ENCODE peak calls at places on chromosomes 16 and 17, in eight cellular contexts. W, E, Z, S, Y, K, I and R are unnamed samples. For H3K4me1, the result is how much of the 10 kb centered on the place peaks cover.

GRCh38 chr16:56506941-56507340 is 12.9 kb downstream of the BBS2 start:
- DNase-seq in W (no peak), E (no peak), Z (peak), S (no peak), Y (no peak), K (peak), I (peak), R (no peak)

GRCh38 chr16:67969286-67970039 is 1.0 kb upstream of the SLC12A4 start:
- DNase-seq in W (no peak), E (no peak), Z (no peak), S (no peak), Y (peak), K (no peak), I (no peak), R (no peak)

GRCh38 chr16:11205754-11206459 is 50.1 kb downstream of the SOCS1 start:
- DNase-seq in W (no peak), E (peak), Z (peak), S (no peak), Y (no peak), K (no peak), I (peak), R (no peak)

GRCh38 chr16:24776486-24777220 is 47.2 kb downstream of the TNRC6A start:
- DNase-seq in W (peak), E (no peak), Z (peak), S (no peak), Y (no peak), K (no peak), I (peak), R (no peak)

GRCh38 chr17:32461853-32462617 is 17.7 kb downstream of the PSMD11 start:
- DNase-seq in W (peak), E (peak), Z (peak), S (peak), Y (no peak), K (peak), I (peak), R (no peak)

GRCh38 chr16:87185983-87186382 is 131.2 kb downstream of the C16orf95 start:
- DNase-seq in W (no peak), E (no peak), Z (no peak), S (no peak), Y (no peak), K (no peak), I (no peak), R (no peak)

GRCh38 chr17:27333410-27333980 is 39.6 kb downstream of the WSB1 start:
- DNase-seq in W (no peak), E (no peak), Z (no peak), S (no peak), Y (no peak), K (no peak), I (no peak), R (no peak)

GRCh38 chr17:82751171-82751570 is 694 bp upstream of the TBCD start:
- DNase-seq in W (no peak), E (peak), Z (no peak), S (no peak), Y (peak), K (no peak), I (no peak), R (no peak)

GRCh38 chr16:47965439-47965838 is 190.4 kb downstream of the ABCC12 start:
- DNase-seq in W (no peak), E (no peak), Z (no peak), S (no peak), Y (no peak), K (no peak), I (no peak), R (no peak)

GRCh38 chr16:63188076-63188771 is 1152.0 kb upstream of the CDH8 start:
- DNase-seq in W (no peak), E (no peak), Z (no peak), S (no peak), Y (no peak), K (no peak), I (no peak), R (no peak)

GRCh38 chr16:79362312-79362970 is 238.1 kb downstream of the MAF start:
- DNase-seq in W (no peak), E (no peak), Z (no peak), S (no peak), Y (no peak), K (no peak), I (no peak), R (no peak)

GRCh38 chr17:47176438-47176837 is 12.7 kb downstream of the CDC27 start:
- DNase-seq in W (no peak), E (no peak), Z (no peak), S (no peak), Y (no peak), K (no peak), I (no peak), R (no peak)

GRCh38 chr17:38919316-38920078 is 5.9 kb upstream of the LASP1NB start:
- DNase-seq in W (no peak), E (no peak), Z (no peak), S (no peak), Y (peak), K (no peak), I (no peak), R (no peak)

GRCh38 chr17:489758-490329 is 137.2 kb upstream of the RPH3AL start:
- DNase-seq in W (peak), E (peak), Z (peak), S (peak), Y (peak), K (peak), I (peak), R (no peak)

GRCh38 chr17:492015-492399 is 139.4 kb upstream of the RPH3AL start:
- DNase-seq in W (no peak), E (no peak), Z (no peak), S (no peak), Y (no peak), K (no peak), I (no peak), R (no peak)

GRCh38 chr17:491086-492014 is 138.7 kb upstream of the RPH3AL start:
- DNase-seq in W (peak), E (peak), Z (peak), S (peak), Y (peak), K (peak), I (peak), R (no peak)

GRCh38 chr17:493666-494065 is 141.1 kb upstream of the RPH3AL start:
- DNase-seq in W (no peak), E (no peak), Z (no peak), S (no peak), Y (no peak), K (no peak), I (no peak), R (no peak)

GRCh38 chr17:488993-489757 is 136.6 kb upstream of the RPH3AL start:
- DNase-seq in W (no peak), E (no peak), Z (peak), S (peak), Y (no peak), K (peak), I (peak), R (no peak)
- H3K27ac ChIP-seq in W (peak), E (peak), Z (no peak), S (peak), Y (no peak), K (no peak), I (peak), R (peak)

GRCh38 chr16:2911580-2912329 is at the start of gene FLYWCH1:
- DNase-seq in W (peak), E (peak), Z (peak), S (peak), Y (peak), K (peak), I (peak), R (peak)

GRCh38 chr16:2914233-2914632 is 2.5 kb downstream of the FLYWCH1 start:
- DNase-seq in W (no peak), E (no peak), Z (no peak), S (no peak), Y (no peak), K (no peak), I (no peak), R (no peak)

GRCh38 chr16:2913603-2914002 is 1.9 kb downstream of the FLYWCH1 start:
- DNase-seq in W (no peak), E (no peak), Z (no peak), S (no peak), Y (no peak), K (no peak), I (no peak), R (no peak)

GRCh38 chr16:2912330-2913199 is 834 bp downstream of the FLYWCH1 start:
- DNase-seq in W (peak), E (peak), Z (peak), S (peak), Y (no peak), K (peak), I (peak), R (no peak)

GRCh38 chr16:2910441-2910840 is 1.3 kb upstream of the FLYWCH1 start:
- DNase-seq in W (no peak), E (no peak), Z (no peak), S (no peak), Y (no peak), K (no peak), I (peak), R (no peak)
- H3K4me1 ChIP-seq in W (under half), E (under half), Z (under half), S (under half), Y (under half), K (under half), I (under half), R (under half)

GRCh38 chr17:34823023-34823422 is 138.2 kb downstream of the CCT6B start:
- DNase-seq in W (no peak), E (no peak), Z (no peak), S (no peak), Y (no peak), K (no peak), I (no peak), R (no peak)
- H3K4me3 ChIP-seq in W (no peak), E (no peak), Z (no peak), S (no peak), Y (no peak), K (no peak), I (no peak), R (no peak)

GRCh38 chr16:2028146-2028545 is 1.4 kb downstream of the NHERF2 start:
- DNase-seq in W (no peak), E (no peak), Z (no peak), S (no peak), Y (no peak), K (no peak), I (no peak), R (no peak)

GRCh38 chr16:2030036-2030435 is 3.3 kb downstream of the NHERF2 start:
- DNase-seq in W (no peak), E (no peak), Z (no peak), S (no peak), Y (no peak), K (no peak), I (no peak), R (no peak)

GRCh38 chr16:2031081-2031577 is 4.4 kb downstream of the NHERF2 start:
- DNase-seq in W (peak), E (no peak), Z (no peak), S (no peak), Y (peak), K (peak), I (no peak), R (no peak)

GRCh38 chr16:2028620-2029220 is 2.0 kb downstream of the NHERF2 start:
- DNase-seq in W (no peak), E (no peak), Z (no peak), S (no peak), Y (no peak), K (no peak), I (no peak), R (no peak)

GRCh38 chr16:2029350-2029749 is 2.6 kb downstream of the NHERF2 start:
- DNase-seq in W (peak), E (no peak), Z (no peak), S (no peak), Y (peak), K (no peak), I (no peak), R (peak)
- H3K27ac ChIP-seq in W (peak), E (peak), Z (no peak), S (no peak), Y (no peak), K (no peak), I (no peak), R (no peak)

DNA sequence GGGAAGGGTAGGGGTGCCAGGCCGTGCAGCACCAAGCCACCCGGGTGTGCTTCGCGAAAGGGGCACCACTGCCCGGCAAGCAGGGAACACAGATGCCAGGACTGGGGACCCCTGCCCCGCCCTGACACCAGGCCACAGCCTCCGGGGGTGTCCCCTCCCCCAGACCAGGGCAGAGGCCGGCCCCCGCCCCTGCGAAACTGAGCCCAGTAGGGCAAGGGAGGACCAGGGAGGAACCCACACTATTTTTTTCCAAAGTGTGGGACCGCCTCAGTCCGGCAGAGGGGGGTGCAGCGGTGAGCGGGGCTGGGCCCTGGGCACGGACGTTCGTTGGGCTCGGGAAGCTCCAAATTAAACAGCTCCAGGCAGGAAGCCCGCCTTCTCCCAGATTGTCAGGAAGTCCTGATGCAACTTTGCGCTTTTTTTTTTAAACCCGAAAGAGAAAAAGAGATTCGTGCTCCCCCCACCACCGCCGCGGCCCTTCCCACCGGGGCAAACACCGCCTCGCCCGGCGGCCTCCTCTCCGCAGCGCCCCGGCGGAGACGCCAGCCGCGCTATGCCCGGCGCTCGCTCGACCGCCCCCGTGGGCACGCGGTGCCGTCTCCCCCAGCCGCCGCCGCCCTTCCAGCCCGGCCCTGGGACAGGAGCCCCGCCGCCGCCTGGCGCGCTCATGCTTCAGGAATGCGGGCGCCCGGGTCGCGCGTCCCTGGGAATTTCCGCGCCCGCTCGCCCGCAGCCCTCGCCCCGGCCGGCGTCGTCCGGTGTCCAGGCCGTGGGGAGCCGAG is 755 bp downstream of the PIEZO1 start:
- DNase-seq in W (peak), E (peak), Z (peak), S (no peak), Y (peak), K (peak), I (peak), R (peak)
- H3K4me1 ChIP-seq in W (under half), E (under half), Z (under half), S (half or more), Y (under half), K (under half), I (under half), R (under half)

DNA sequence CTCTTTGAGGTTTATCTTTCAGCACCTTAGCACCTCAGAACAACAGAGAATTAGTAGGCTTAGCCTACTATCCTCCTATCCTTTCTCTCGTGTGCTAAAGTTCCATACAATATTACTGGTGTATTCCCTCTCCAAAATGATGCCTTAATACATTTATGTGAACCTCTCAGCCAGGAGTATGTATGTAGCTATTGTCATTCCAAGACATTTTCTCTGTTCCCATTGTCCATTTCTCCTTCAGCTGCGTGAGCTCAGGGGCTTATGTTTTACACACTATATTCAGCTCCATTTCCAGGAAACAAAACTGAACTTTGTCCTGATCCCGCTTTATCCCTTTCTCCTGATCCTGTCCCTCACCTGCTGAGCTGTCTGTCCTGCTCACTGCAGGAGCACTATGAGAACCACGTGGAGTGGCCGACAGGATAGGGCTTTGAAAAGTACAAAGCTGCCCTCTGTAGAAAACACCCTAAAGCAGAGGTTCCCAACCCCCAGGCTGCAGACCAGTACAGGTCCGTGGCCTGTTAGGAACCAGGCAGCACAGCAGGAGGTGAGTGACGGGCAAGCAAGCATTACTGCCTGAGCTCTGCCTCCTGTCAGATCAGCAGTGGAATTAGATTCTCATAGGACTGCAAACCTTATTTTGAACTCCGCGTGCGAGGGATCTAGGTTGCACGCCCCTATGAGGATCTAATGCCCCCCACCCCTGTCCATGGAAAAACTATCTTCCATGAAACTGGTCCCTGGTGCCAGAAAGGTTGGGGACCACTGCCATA is 55.7 kb downstream of the CENPV start:
- DNase-seq in W (no peak), E (peak), Z (no peak), S (no peak), Y (no peak), K (no peak), I (no peak), R (no peak)
- H3K4me3 ChIP-seq in W (no peak), E (peak), Z (no peak), S (no peak), Y (no peak), K (no peak), I (no peak), R (no peak)

DNA sequence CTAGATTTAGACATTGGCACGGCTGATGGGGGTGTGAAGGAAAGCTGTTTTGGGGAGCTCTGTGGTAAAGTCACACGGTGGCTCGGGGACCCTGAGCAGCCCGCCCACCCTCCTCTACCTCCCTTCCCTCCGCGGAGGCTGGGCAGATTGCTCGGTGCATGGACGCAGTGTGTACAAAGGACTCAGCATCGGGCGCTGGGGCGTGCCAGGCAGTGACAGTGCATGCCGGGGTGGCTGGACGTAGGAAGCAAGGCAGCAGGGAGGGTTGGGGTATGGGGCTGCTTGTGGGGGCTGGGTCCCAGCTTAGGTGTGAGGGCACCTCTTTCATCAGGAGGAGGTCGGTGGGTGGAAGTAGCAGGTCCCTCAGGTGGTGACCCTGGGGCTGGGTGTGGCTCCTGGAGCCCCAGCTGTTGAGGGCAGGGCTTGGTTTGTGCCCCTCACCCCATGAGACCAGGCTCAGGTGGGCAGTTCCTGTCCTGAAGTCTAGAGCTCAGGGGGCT is 159.9 kb upstream of the GSE1 start:
- DNase-seq in W (no peak), E (peak), Z (no peak), S (no peak), Y (no peak), K (no peak), I (no peak), R (no peak)
- H3K27ac ChIP-seq in W (no peak), E (no peak), Z (no peak), S (no peak), Y (no peak), K (no peak), I (no peak), R (no peak)

GRCh38 chr17:872843-873242 is 90.7 kb downstream of the MRM3 start:
- DNase-seq in W (no peak), E (no peak), Z (no peak), S (no peak), Y (no peak), K (no peak), I (no peak), R (no peak)
- H3K4me1 ChIP-seq in W (under half), E (under half), Z (under half), S (under half), Y (under half), K (under half), I (under half), R (under half)